ENCODE peak calls at places on chromosomes 2 and 18, in seven cellular contexts. C is tibial nerve, S is A549, E is stomach, V is suprapubic skin, D is ovary, J is K562. K is an unnamed sample.

GRCh38 chr2:120390381-120391055 is 44.6 kb downstream of the INHBB start:
- DNase-seq in C (no peak), S (no peak), E (peak), V (peak), D (peak), J (no peak), K (no peak)

GRCh38 chr18:11553098-11553940 is 56.1 kb upstream of the SLC35G4 start:
- DNase-seq in C (peak), S (peak), E (no peak), V (no peak), D (no peak), J (peak), K (no peak)

GRCh38 chr2:64137567-64137966 is 6.7 kb downstream of the PELI1 start:
- DNase-seq in C (no peak), S (no peak), E (no peak), V (no peak), D (no peak), J (no peak), K (no peak)

GRCh38 chr2:116719841-116720240 is 1094.7 kb upstream of the DDX18 start:
- DNase-seq in C (no peak), S (no peak), E (no peak), V (no peak), D (no peak), J (no peak), K (no peak)

GRCh38 chr2:128623776-128624424 is 305.2 kb upstream of the HS6ST1 start:
- DNase-seq in C (peak), S (no peak), E (no peak), V (no peak), D (no peak), J (no peak), K (no peak)

GRCh38 chr2:209960676-209961630 is 41.5 kb upstream of the RPE start:
- DNase-seq in C (peak), S (peak), E (peak), V (no peak), D (no peak), J (peak), K (peak)

GRCh38 chr2:43333656-43334144 is 107.3 kb upstream of the ZFP36L2 start:
- DNase-seq in C (peak), S (no peak), E (no peak), V (no peak), D (no peak), J (no peak), K (peak)

GRCh38 chr2:173307287-173307686 is 47.4 kb upstream of the CDCA7 start:
- DNase-seq in C (no peak), S (no peak), E (no peak), V (no peak), D (no peak), J (no peak), K (no peak)

GRCh38 chr18:77023115-77023782 is 109.3 kb downstream of the MBP start:
- DNase-seq in C (no peak), S (no peak), E (no peak), V (no peak), D (no peak), J (no peak), K (no peak)

GRCh38 chr2:73730810-73731209 is 6.3 kb downstream of the TPRKB start:
- DNase-seq in C (no peak), S (no peak), E (peak), V (no peak), D (peak), J (no peak), K (no peak)

GRCh38 chr2:31319391-31320175 is 85.6 kb downstream of the EHD3 start:
- DNase-seq in C (peak), S (no peak), E (no peak), V (no peak), D (no peak), J (no peak), K (no peak)

GRCh38 chr2:55618025-55618648 is 715 bp upstream of the PPP4R3B start:
- DNase-seq in C (peak), S (no peak), E (no peak), V (no peak), D (no peak), J (no peak), K (no peak)

GRCh38 chr18:74963820-74964446 is 245.0 kb downstream of the PTGR3 start:
- DNase-seq in C (peak), S (peak), E (peak), V (no peak), D (no peak), J (peak), K (peak)

GRCh38 chr2:171317492-171318125 is 116.2 kb downstream of the METTL8 start:
- DNase-seq in C (no peak), S (no peak), E (no peak), V (no peak), D (no peak), J (no peak), K (no peak)

GRCh38 chr2:62589691-62590356 is 83.8 kb upstream of the TMEM17 start:
- DNase-seq in C (no peak), S (no peak), E (no peak), V (no peak), D (no peak), J (no peak), K (no peak)

GRCh38 chr2:157572725-157573124 is 55.9 kb downstream of the ACVR1C start:
- DNase-seq in C (no peak), S (peak), E (no peak), V (no peak), D (no peak), J (no peak), K (no peak)

GRCh38 chr18:12000072-12000659 is 18.9 kb downstream of the IMPA2 start:
- DNase-seq in C (no peak), S (no peak), E (no peak), V (no peak), D (no peak), J (no peak), K (no peak)

GRCh38 chr2:223884399-223884798 is 47.0 kb upstream of the AP1S3 start:
- DNase-seq in C (no peak), S (no peak), E (no peak), V (no peak), D (no peak), J (no peak), K (no peak)

GRCh38 chr2:211181626-211182025 is 625.2 kb downstream of the CPS1 start:
- DNase-seq in C (no peak), S (no peak), E (no peak), V (no peak), D (no peak), J (no peak), K (peak)

DNA sequence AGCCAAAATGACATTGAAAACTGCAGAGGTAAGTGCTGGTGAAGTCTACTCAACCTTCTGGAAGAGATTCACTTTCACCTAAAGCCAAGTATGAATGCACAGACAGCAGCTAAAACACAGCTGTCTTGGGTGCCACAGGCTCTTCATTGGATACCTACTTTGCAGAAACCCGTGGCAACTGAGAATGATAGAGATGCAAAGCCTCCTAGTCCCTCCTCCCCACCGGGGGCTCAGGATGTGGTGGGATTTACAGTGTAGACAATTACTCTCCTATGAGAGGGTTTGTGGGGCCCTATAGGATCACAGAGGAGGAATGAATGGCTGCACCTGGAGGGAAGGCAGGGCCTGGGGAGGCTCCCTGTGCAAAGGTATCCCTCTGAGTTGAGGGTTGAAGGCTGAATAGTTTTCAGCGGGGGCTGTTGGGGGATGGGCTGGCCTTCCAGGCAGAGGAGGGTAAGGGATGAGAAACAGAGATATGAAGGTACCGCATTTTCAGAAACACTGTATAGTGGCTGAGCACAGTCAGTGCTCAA is 131.6 kb downstream of the RNF144A start:
- DNase-seq in C (no peak), S (no peak), E (no peak), V (no peak), D (no peak), J (no peak), K (no peak)
- TF ChIP-seq EP300 in C (no peak), S (no peak), E (no peak), V (no peak), D (no peak), J (no peak), K (no peak)

DNA sequence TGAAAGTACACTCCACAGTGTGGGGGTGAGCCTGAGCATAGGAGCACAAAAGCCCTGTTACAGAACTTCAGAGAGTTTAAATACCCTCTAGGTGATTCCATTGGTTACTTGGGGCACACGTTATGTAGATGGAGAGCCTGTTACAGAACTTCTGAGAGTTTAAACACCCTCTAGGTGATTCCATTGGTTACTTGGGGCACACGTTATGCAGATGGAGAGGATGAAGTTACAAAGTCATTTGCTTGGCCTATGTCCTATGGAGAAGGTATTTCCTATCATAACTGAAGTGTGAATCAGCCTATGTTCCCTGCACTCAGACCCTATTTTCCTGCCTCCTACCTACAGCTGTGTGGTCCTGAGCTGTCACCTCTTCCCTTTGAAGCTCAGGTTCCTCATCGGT is 3.8 kb upstream of the CAPN10 start:
- DNase-seq in C (no peak), S (no peak), E (no peak), V (no peak), D (no peak), J (no peak), K (no peak)
- TF ChIP-seq POLR2A in C (no peak), S (no peak), E (no peak), V (no peak), D (no peak), J (no peak), K (no peak)

GRCh38 chr18:62844850-62845643 is 129.7 kb downstream of the PHLPP1 start:
- DNase-seq in C (no peak), S (no peak), E (no peak), V (no peak), D (no peak), J (no peak), K (no peak)
- TF ChIP-seq EP300 in C (no peak), S (no peak), E (no peak), V (no peak), D (no peak), J (no peak), K (no peak)

GRCh38 chr2:219124379-219125110 is 36.1 kb downstream of the NHEJ1 start:
- DNase-seq in C (no peak), S (no peak), E (no peak), V (no peak), D (peak), J (peak), K (no peak)
- TF ChIP-seq POLR2A in C (no peak), S (no peak), E (no peak), V (no peak), D (no peak), J (no peak), K (no peak)

GRCh38 chr18:44557626-44558151 is 123.0 kb upstream of the SETBP1 start:
- DNase-seq in C (no peak), S (no peak), E (no peak), V (no peak), D (no peak), J (no peak), K (no peak)
- TF ChIP-seq EP300 in C (no peak), S (no peak), E (no peak), V (no peak), D (no peak), J (no peak), K (no peak)

GRCh38 chr18:57630002-57630758 is 8.5 kb upstream of the NARS1 start:
- DNase-seq in C (peak), S (peak), E (peak), V (peak), D (peak), J (peak), K (peak)
- TF ChIP-seq POLR2A in C (no peak), S (peak), E (no peak), V (no peak), D (peak), J (no peak), K (peak)

DNA sequence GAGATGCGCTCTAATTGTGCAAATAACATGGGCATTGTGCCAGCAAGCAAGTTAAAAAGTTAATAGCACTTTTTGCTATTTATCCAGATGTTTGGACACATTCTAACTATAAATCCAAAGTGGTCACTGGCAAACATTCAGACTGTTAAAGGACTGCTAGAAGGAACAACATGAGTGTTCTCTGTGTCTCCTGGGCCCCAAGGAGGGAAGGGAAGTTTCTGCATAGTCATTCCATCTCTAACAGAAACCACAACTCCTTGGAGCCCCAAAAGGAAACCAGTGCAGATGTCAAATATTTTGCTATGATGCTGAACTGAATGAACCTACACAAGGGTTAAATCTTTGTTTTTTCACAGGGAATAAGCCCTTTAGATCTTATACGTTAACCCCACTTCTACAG is 213.3 kb upstream of the HNRNPA3 start:
- DNase-seq in C (peak), S (no peak), E (no peak), V (no peak), D (no peak), J (no peak), K (no peak)
- TF ChIP-seq EP300 in C (no peak), S (no peak), E (no peak), V (no peak), D (no peak), J (no peak), K (no peak)

GRCh38 chr18:35458677-35459441 is 38.9 kb downstream of the INO80C start:
- DNase-seq in C (no peak), S (peak), E (peak), V (peak), D (no peak), J (peak), K (no peak)

GRCh38 chr18:35456181-35456850 is 41.4 kb downstream of the INO80C start:
- DNase-seq in C (no peak), S (peak), E (no peak), V (no peak), D (no peak), J (no peak), K (no peak)

GRCh38 chr18:35458271-35458670 is 39.5 kb downstream of the INO80C start:
- DNase-seq in C (no peak), S (peak), E (no peak), V (no peak), D (no peak), J (no peak), K (no peak)

GRCh38 chr18:35454803-35455202 is 43.0 kb downstream of the INO80C start:
- DNase-seq in C (no peak), S (no peak), E (no peak), V (no peak), D (no peak), J (no peak), K (no peak)

DNA sequence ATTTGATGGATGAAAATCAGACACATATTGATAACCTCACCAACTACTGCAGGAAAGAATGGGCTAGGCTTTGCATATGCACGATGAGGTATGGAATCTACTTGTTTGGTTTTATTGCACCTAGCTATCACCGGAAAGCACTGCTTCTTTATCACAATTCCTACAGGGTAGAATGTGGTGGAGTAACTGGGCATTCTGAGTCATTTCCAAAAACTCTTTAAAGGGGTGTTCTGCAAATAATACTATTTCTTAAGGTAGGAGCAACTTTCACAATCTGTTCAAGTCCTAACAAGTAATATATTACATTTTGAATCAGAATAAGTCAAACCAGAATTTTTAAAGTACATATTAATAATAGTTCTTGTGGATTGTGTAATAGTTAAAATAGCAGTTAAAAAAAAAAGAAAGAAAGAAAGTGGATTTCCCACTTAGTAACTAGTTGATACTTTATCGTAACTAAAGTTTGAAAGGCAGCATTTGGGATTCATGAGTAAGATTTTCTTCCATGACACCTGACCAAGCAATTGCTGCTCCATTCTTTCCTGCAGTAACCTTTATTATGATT is 40.5 kb downstream of the INO80C start:
- DNase-seq in C (no peak), S (no peak), E (no peak), V (no peak), D (no peak), J (no peak), K (no peak)
- TF ChIP-seq POLR2A in C (no peak), S (no peak), E (no peak), V (no peak), D (no peak), J (no peak), K (no peak)

K was measured in upper lobe of left lung.